ENCODE peak calls at places on chromosomes 1 and 21, in four cellular contexts. J is heart right ventricle, I is mucosa of descending colon, B is ascending aorta. Q is an unnamed sample.

GRCh38 chr21:34915364-34915834 is 133.7 kb downstream of the RUNX1 start:
- DNase-seq in J (no peak), I (no peak), B (no peak), Q (no peak)

GRCh38 chr1:229075217-229075616 is 195.7 kb upstream of the RAB4A start:
- DNase-seq in J (no peak), I (no peak), B (no peak), Q (no peak)

GRCh38 chr1:85151446-85151845 is 49.4 kb downstream of the SYDE2 start:
- DNase-seq in J (no peak), I (no peak), B (no peak), Q (no peak)

GRCh38 chr1:206823725-206824124 is 41.7 kb upstream of the IL20 start:
- DNase-seq in J (no peak), I (no peak), B (no peak), Q (no peak)

GRCh38 chr1:56452027-56453011 is 127.0 kb downstream of the PLPP3 start:
- DNase-seq in J (no peak), I (no peak), B (no peak), Q (no peak)

GRCh38 chr1:238409191-238409846 is 518.6 kb upstream of the ZP4 start:
- DNase-seq in J (peak; percentile 7), I (no peak), B (no peak), Q (no peak)

GRCh38 chr1:215607412-215607811 is 40.3 kb downstream of the KCTD3 start:
- DNase-seq in J (no peak), I (no peak), B (no peak), Q (no peak)

GRCh38 chr1:203117611-203118575 is 9.6 kb upstream of the ADORA1 start:
- DNase-seq in J (peak; percentile 65), I (peak; percentile 79), B (no peak), Q (peak; percentile 91)

GRCh38 chr1:89844236-89844807 is 23.5 kb downstream of the LRRC8D start:
- DNase-seq in J (no peak), I (no peak), B (no peak), Q (no peak)

GRCh38 chr1:51214615-51215131 is 21.4 kb upstream of the RNF11 start:
- DNase-seq in J (no peak), I (no peak), B (no peak), Q (no peak)

GRCh38 chr1:243246916-243247315 is 8.2 kb downstream of the CEP170 start:
- DNase-seq in J (no peak), I (no peak), B (no peak), Q (no peak)
- H3K36me3 ChIP-seq in J (no peaks in the 10 kb centered on the region), I (no peaks in the 10 kb centered on the region), B (no peaks in the 10 kb centered on the region), Q (no peaks in the 10 kb centered on the region)

DNA sequence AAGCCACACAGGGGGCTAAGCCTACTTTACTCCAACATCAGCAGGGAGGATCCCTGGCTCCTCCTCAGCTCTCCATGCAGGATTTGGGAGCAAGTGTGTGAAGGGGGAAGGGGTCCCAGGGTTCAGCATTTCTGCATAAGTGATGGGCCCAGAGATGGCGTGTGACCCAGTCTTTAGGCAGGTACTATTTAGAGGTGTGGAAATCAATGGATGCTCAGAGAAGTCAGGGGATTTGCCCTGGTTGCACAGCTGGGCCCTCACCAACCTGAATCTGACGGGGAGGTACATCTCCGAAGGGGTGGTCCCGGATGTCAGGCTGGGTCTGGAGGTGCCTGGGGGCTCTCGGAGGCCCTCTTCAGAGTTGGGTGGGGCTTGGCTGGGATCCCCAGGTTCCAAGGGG is 6.9 kb upstream of the TCEA3 start:
- DNase-seq in J (no peak), I (no peak), B (no peak), Q (no peak)
- H3K36me3 ChIP-seq in J (no peaks in the 10 kb centered on the region), I (no peaks in the 10 kb centered on the region), B (peaks cover 58% of the 10 kb centered on the region), Q (peaks cover 11% of the 10 kb centered on the region)

GRCh38 chr1:225874431-225874830 is 7.7 kb downstream of the TMEM63A start:
- DNase-seq in J (no peak), I (no peak), B (no peak), Q (peak; percentile 61)
- H3K36me3 ChIP-seq in J (no peaks in the 10 kb centered on the region), I (no peaks in the 10 kb centered on the region), B (peaks cover 60% of the 10 kb centered on the region), Q (peaks cover 16% of the 10 kb centered on the region)

DNA sequence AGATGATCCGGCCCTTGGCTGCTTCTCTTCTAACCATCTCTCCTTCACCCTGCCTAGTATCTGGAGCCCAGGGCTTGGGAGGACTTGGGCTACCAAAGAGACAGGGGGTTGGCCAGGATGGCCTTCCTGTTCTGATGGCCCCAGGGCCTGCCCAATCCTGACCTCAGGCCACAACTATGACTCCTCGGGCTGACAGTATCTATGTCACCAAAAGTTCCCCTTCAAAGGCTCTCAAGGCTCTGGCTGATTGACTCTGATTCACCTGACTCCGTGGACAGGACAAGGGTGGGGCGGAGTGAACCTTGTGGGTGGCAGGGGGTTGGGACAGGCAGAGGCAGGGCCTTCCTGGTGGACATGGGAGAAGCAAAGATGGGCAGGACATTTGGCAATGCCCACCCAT is 12.7 kb downstream of the MEF2D start:
- DNase-seq in J (no peak), I (no peak), B (no peak), Q (peak; percentile 46)
- H3K36me3 ChIP-seq in J (no peaks in the 10 kb centered on the region), I (no peaks in the 10 kb centered on the region), B (peaks cover 5% of the 10 kb centered on the region), Q (peaks cover 9% of the 10 kb centered on the region)

GRCh38 chr1:15963363-15963967 is 12.4 kb downstream of the ZBTB17 start:
- DNase-seq in J (no peak), I (no peak), B (no peak), Q (no peak)

GRCh38 chr1:15961492-15961891 is 14.4 kb downstream of the ZBTB17 start:
- DNase-seq in J (no peak), I (no peak), B (no peak), Q (no peak)

GRCh38 chr1:15960808-15961207 is 15.1 kb downstream of the ZBTB17 start:
- DNase-seq in J (no peak), I (no peak), B (no peak), Q (no peak)

GRCh38 chr1:15962671-15963362 is 13.1 kb downstream of the ZBTB17 start:
- DNase-seq in J (no peak), I (no peak), B (no peak), Q (no peak)

DNA sequence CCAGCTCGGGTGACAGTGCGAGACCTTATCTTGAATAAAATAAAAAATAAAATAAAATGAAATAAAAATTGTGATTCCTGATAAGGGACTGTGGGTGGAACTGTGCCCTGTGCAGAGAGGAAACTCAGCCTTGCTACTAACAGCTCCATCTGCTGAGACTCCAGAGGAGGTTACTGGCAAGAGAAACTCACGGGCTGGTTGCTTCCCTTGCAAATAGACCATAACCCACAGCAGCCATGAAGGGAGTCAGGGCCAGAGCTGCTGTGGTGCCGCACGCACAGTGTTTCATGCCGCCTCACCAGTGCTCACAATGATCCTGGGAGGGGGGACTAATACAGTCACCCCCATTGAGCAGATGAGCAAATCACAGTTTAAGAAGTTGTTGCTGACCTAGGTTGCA is 13.7 kb downstream of the ZBTB17 start:
- DNase-seq in J (no peak), I (no peak), B (no peak), Q (no peak)
- H3K36me3 ChIP-seq in J (no peaks in the 10 kb centered on the region), I (no peaks in the 10 kb centered on the region), B (no peaks in the 10 kb centered on the region), Q (no peaks in the 10 kb centered on the region)

DNA sequence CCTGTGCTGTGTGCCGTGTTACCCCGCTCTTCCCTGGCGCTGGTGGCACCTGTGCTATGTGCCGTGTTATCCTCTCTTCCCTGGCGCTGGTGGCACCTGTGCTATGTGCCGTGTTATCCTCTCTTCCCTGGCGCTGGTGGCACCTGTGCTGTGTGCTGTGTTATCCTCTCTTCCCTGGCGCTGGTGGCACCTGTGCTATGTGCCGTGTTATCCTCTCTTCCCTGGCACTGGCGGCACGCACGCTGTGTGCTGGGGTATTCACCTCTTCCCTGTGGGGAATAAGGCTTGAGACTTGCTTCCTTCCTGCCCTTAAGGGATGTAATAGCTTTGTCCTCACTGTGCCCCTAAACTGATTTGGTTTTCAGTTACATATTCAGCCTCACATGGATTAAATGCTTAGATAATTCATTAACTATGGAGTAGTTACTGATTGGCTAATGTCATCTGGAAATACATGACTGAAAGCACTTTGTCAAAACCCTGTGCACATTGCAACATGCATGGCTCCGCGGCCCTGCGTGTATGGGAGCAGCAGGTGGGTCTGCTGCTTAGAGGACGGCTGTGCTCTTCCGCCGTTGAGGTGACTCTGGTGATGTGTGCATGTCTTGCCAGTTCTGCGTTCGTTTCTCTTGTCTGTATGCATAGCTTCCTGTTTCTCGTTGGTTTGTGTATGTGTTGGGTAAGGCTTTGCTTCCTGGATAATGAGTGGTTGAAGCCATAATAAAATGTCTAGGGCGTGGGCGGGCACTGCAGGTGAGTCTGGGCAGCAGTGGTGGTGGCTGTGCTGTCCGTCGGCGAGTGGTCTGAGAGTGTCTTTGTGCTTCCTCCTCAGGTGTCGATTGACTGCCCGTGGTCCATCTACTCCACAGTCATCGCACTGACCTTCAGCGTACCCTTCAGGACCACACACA is 17.9 kb upstream of the PWP2 start:
- DNase-seq in J (no peak), I (peak; percentile 80), B (no peak), Q (peak; percentile 80)
- H3K36me3 ChIP-seq in J (peaks cover 4% of the 10 kb centered on the region), I (peaks cover 3% of the 10 kb centered on the region), B (peaks cover 83% of the 10 kb centered on the region), Q (peaks cover 6% of the 10 kb centered on the region)

GRCh38 chr1:32372149-32372756 is 9.9 kb downstream of the TSSK3 start:
- DNase-seq in J (no peak), I (no peak), B (no peak), Q (no peak)

GRCh38 chr1:32380061-32380460 is 14.2 kb downstream of the BSDC1 start:
- DNase-seq in J (no peak), I (no peak), B (no peak), Q (no peak)

GRCh38 chr1:32377541-32378220 is 15.3 kb downstream of the TSSK3 start:
- DNase-seq in J (no peak), I (no peak), B (no peak), Q (no peak)

GRCh38 chr1:32374193-32374592 is 11.9 kb downstream of the TSSK3 start:
- DNase-seq in J (no peak), I (no peak), B (no peak), Q (no peak)

GRCh38 chr1:32376199-32376598 is 13.9 kb downstream of the TSSK3 start:
- DNase-seq in J (no peak), I (no peak), B (no peak), Q (no peak)
- H3K36me3 ChIP-seq in J (peaks cover 4% of the 10 kb centered on the region), I (peaks cover 34% of the 10 kb centered on the region), B (peaks cover 98% of the 10 kb centered on the region), Q (peaks cover 47% of the 10 kb centered on the region)

GRCh38 chr1:118487091-118487490 is 302.1 kb upstream of the SPAG17 start:
- DNase-seq in J (no peak), I (no peak), B (no peak), Q (no peak)

GRCh38 chr1:118486213-118486612 is 301.2 kb upstream of the SPAG17 start:
- DNase-seq in J (no peak), I (no peak), B (no peak), Q (no peak)

GRCh38 chr1:118485757-118486156 is 300.7 kb upstream of the SPAG17 start:
- DNase-seq in J (no peak), I (no peak), B (no peak), Q (no peak)

GRCh38 chr1:118488776-118489175 is 303.7 kb upstream of the SPAG17 start:
- DNase-seq in J (no peak), I (no peak), B (no peak), Q (no peak)

DNA sequence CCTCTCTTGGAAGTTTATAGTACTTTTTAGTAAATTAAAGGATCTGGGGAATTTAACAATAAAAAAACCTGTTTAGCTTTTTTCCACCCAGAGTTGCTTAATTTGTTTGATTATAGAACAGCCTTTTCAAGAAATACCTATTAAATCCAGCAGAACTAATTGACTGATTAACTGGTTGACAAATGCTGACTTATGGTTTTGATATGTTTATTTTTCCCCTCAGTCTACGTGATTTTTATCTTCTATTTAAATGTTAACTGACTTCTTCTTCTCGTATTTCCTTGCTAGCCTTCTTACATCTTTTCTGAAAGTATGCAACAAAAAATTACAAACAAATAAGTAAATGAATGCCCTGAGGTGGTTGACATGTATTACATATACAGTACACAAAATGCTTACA is 302.9 kb upstream of the SPAG17 start:
- DNase-seq in J (no peak), I (no peak), B (no peak), Q (no peak)
- H3K36me3 ChIP-seq in J (no peaks in the 10 kb centered on the region), I (no peaks in the 10 kb centered on the region), B (no peaks in the 10 kb centered on the region), Q (no peaks in the 10 kb centered on the region)